ENCODE peak calls at places on chromosomes 12 and 14, in seven cellular contexts. R is amygdala; K is Calu3; H is NCI-H1417; B is ACHN; P is GF-D8; S is stimulated activated CD8-positive, alpha-beta memory T cell treated with anti-CD3 and anti-CD28 coated beads, Interleukin-2, amount 100 ng/mL, for 1 hour. F is an unnamed sample.

GRCh38 chr12:76830456-76830855 is 48.4 kb downstream of the CSRP2 start:
- DNase-seq in R (no peak), K (no peak), H (no peak), B (no peak), P (no peak), S (no peak), F (no peak)

GRCh38 chr14:31945074-31945613 is 132.0 kb upstream of the ARHGAP5 start:
- DNase-seq in R (no peak), K (peak; percentile 51), H (peak; percentile 42), B (no peak), P (no peak), S (no peak), F (peak; percentile 71)

GRCh38 chr12:79119796-79120195 is 255.2 kb downstream of the SYT1 start:
- DNase-seq in R (no peak), K (peak; percentile 6), H (no peak), B (peak; percentile 10), P (no peak), S (no peak), F (no peak)

GRCh38 chr14:98234208-98234607 is 1037.8 kb downstream of the BCL11B start:
- DNase-seq in R (no peak), K (no peak), H (no peak), B (peak; percentile 2), P (no peak), S (no peak), F (no peak)

GRCh38 chr12:52415870-52416750 is 10.0 kb upstream of the KRT82 start:
- DNase-seq in R (no peak), K (no peak), H (no peak), B (no peak), P (no peak), S (no peak), F (no peak)

GRCh38 chr14:64663174-64663573 is 41.0 kb upstream of the PLEKHG3 start:
- DNase-seq in R (no peak), K (no peak), H (peak; percentile 36), B (no peak), P (no peak), S (no peak), F (no peak)

GRCh38 chr12:89372584-89373370 is 20.5 kb upstream of the DUSP6 start:
- DNase-seq in R (no peak), K (no peak), H (no peak), B (no peak), P (no peak), S (no peak), F (no peak)

GRCh38 chr12:40648519-40648918 is 43.7 kb upstream of the CNTN1 start:
- DNase-seq in R (no peak), K (no peak), H (no peak), B (no peak), P (no peak), S (no peak), F (no peak)

GRCh38 chr14:64800000-64800399 is 79.7 kb downstream of the SPTB start:
- DNase-seq in R (no peak), K (peak; percentile 55), H (no peak), B (peak; percentile 28), P (no peak), S (no peak), F (peak; percentile 16)

GRCh38 chr12:47802312-47802711 is 17.4 kb downstream of the HDAC7 start:
- DNase-seq in R (no peak), K (no peak), H (no peak), B (no peak), P (peak; percentile 25), S (no peak), F (no peak)

GRCh38 chr14:32421781-32422180 is 92.7 kb downstream of the AKAP6 start:
- DNase-seq in R (no peak), K (no peak), H (no peak), B (no peak), P (no peak), S (no peak), F (no peak)

GRCh38 chr14:37594916-37595808 is at the start of the genes FOXA1 and TTC6:
- DNase-seq in R (no peak), K (peak; percentile 81), H (peak; percentile 96), B (peak; percentile 63), P (no peak), S (no peak), F (peak; percentile 90)

GRCh38 chr14:69002069-69002468 is 23.0 kb upstream of the ACTN1 start:
- DNase-seq in R (no peak), K (peak; percentile 58), H (no peak), B (no peak), P (no peak), S (no peak), F (no peak)

GRCh38 chr14:100988011-100988410 is 84.5 kb upstream of the RTL1 start:
- DNase-seq in R (no peak), K (peak; percentile 21), H (no peak), B (peak; percentile 55), P (no peak), S (no peak), F (no peak)

GRCh38 chr12:6361834-6362233 is 13.5 kb downstream of the SCNN1A start:
- DNase-seq in R (no peak), K (peak; percentile 79), H (no peak), B (peak; percentile 43), P (no peak), S (no peak), F (no peak)

GRCh38 chr12:102757154-102757873 is 159.7 kb downstream of the PAH start:
- DNase-seq in R (no peak), K (no peak), H (no peak), B (no peak), P (no peak), S (no peak), F (no peak)

F was measured in COR-L47.